ENCODE peak calls at places on chromosomes 6 and 20, in five cellular contexts. One of them, this sample, is unnamed.

GRCh38 chr6:83844170-83844569 is 9.0 kb upstream of the RIPPLY2 start:
- DNase-seq in OCI-LY7: no peak
- DNase-seq in PC-3: peak; percentile 30
- DNase-seq in GM23248: no peak
- DNase-seq in PC-9: no peak
- DNase-seq in this sample: no peak

GRCh38 chr6:47414517-47415167 is 62.9 kb upstream of the CD2AP start:
- DNase-seq in OCI-LY7: peak; percentile 60
- DNase-seq in PC-3: peak; percentile 54
- DNase-seq in PC-9: peak; percentile 55
- DNase-seq in GM23248: peak; percentile 72
- DNase-seq in this sample: no peak

GRCh38 chr6:33885121-33886057 is 81.6 kb upstream of the MLN start:
- DNase-seq in PC-3: peak; percentile 76
- DNase-seq in OCI-LY7: no peak
- DNase-seq in GM23248: peak; percentile 89
- DNase-seq in PC-9: no peak
- DNase-seq in this sample: peak; percentile 59

GRCh38 chr6:145836170-145836569 is 21.6 kb upstream of the FBXO30 start:
- DNase-seq in PC-3: peak; percentile 48
- DNase-seq in GM23248: peak; percentile 76
- DNase-seq in PC-9: no peak
- DNase-seq in OCI-LY7: no peak
- DNase-seq in this sample: no peak

GRCh38 chr6:12637960-12638641 is 78.5 kb upstream of the PHACTR1 start:
- DNase-seq in OCI-LY7: peak; percentile 27
- DNase-seq in PC-9: peak; percentile 63
- DNase-seq in GM23248: peak; percentile 88
- DNase-seq in PC-3: peak; percentile 80
- DNase-seq in this sample: peak; percentile 69

GRCh38 chr6:161242779-161243693 is 30.8 kb downstream of the AGPAT4 start:
- DNase-seq in PC-3: no peak
- DNase-seq in OCI-LY7: no peak
- DNase-seq in PC-9: no peak
- DNase-seq in GM23248: peak; percentile 95
- DNase-seq in this sample: no peak

GRCh38 chr6:98382246-98382645 is 452.1 kb upstream of the POU3F2 start:
- DNase-seq in PC-9: no peak
- DNase-seq in GM23248: no peak
- DNase-seq in OCI-LY7: no peak
- DNase-seq in PC-3: no peak
- DNase-seq in this sample: no peak

GRCh38 chr6:148179786-148180185 is 162.9 kb upstream of the SASH1 start:
- DNase-seq in PC-3: peak; percentile 64
- DNase-seq in GM23248: peak; percentile 69
- DNase-seq in PC-9: no peak
- DNase-seq in OCI-LY7: no peak
- DNase-seq in this sample: peak; percentile 10

GRCh38 chr6:47168176-47168575 is 126.0 kb upstream of the ADGRF1 start:
- DNase-seq in PC-3: peak; percentile 98
- DNase-seq in PC-9: peak; percentile 98
- DNase-seq in OCI-LY7: no peak
- DNase-seq in GM23248: peak; percentile 95
- DNase-seq in this sample: peak; percentile 84

GRCh38 chr6:124076336-124077048 is 272.8 kb downstream of the NKAIN2 start:
- DNase-seq in OCI-LY7: no peak
- DNase-seq in PC-9: no peak
- DNase-seq in GM23248: no peak
- DNase-seq in PC-3: no peak
- DNase-seq in this sample: no peak

GRCh38 chr6:139150915-139151314 is 16.0 kb downstream of the HECA start:
- DNase-seq in PC-3: no peak
- DNase-seq in PC-9: no peak
- DNase-seq in GM23248: no peak
- DNase-seq in OCI-LY7: no peak
- DNase-seq in this sample: no peak

GRCh38 chr20:59515013-59515905 is 89.1 kb upstream of the PHACTR3 start:
- DNase-seq in OCI-LY7: peak; percentile 4
- DNase-seq in PC-9: peak; percentile 42
- DNase-seq in GM23248: peak; percentile 85
- DNase-seq in PC-3: peak; percentile 78
- DNase-seq in this sample: peak; percentile 47

GRCh38 chr6:28355743-28356665 is 6.3 kb downstream of the ZKSCAN3 start:
- DNase-seq in OCI-LY7: peak; percentile 62
- DNase-seq in PC-3: peak; percentile 95
- DNase-seq in PC-9: peak; percentile 80
- DNase-seq in GM23248: peak; percentile 91
- DNase-seq in this sample: peak; percentile 72

GRCh38 chr6:136598048-136598447 is 47.8 kb upstream of the MAP7 start:
- DNase-seq in PC-3: no peak
- DNase-seq in PC-9: no peak
- DNase-seq in OCI-LY7: no peak
- DNase-seq in GM23248: no peak
- DNase-seq in this sample: no peak

GRCh38 chr20:11949711-11950110 is 32.0 kb downstream of the BTBD3 start:
- DNase-seq in OCI-LY7: no peak
- DNase-seq in GM23248: no peak
- DNase-seq in PC-3: no peak
- DNase-seq in PC-9: no peak
- DNase-seq in this sample: no peak

GRCh38 chr6:25122001-25122400 is 157.2 kb upstream of the CARMIL1 start:
- DNase-seq in PC-9: no peak
- DNase-seq in PC-3: no peak
- DNase-seq in GM23248: peak; percentile 54
- DNase-seq in OCI-LY7: no peak
- DNase-seq in this sample: no peak

GRCh38 chr6:135901776-135902524 is 50.4 kb downstream of the PDE7B start:
- DNase-seq in PC-3: no peak
- DNase-seq in GM23248: peak; percentile 94
- DNase-seq in PC-9: no peak
- DNase-seq in OCI-LY7: no peak
- DNase-seq in this sample: no peak

GRCh38 chr20:61120595-61121515 is 131.2 kb upstream of the CDH4 start:
- DNase-seq in PC-9: peak; percentile 53
- DNase-seq in GM23248: peak; percentile 79
- DNase-seq in PC-3: peak; percentile 35
- DNase-seq in OCI-LY7: peak; percentile 30
- DNase-seq in this sample: no peak

GRCh38 chr6:137269803-137270202 is 50.6 kb upstream of the IFNGR1 start:
- DNase-seq in OCI-LY7: no peak
- DNase-seq in PC-9: peak; percentile 25
- DNase-seq in GM23248: no peak
- DNase-seq in PC-3: no peak
- DNase-seq in this sample: no peak

DNA sequence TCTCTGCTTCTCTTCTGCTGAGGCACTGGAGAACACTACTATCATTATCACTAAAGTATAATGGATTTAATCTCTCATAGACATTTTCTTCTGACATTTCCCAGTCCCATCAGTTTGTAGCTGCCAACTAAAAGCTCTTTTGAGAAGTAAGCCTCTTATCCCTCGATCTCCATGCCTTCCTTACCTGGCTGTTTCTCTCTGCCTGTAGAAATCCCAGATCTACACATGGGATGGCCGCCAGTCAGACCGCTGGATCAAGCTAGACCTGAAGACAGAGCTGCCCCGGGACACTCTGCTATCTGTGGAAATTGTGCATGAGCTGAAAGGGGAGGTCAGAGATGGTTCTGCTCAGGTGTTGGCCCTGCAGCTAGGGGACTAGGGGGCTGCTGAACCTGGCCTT is 25.4 kb downstream of the CCDC167 start:
- DNase-seq in PC-9: no peak
- DNase-seq in OCI-LY7: no peak
- DNase-seq in GM23248: no peak
- DNase-seq in PC-3: no peak
- DNase-seq in this sample: no peak
- H3K36me3 ChIP-seq in PC-9: peaks cover 9% of the 10 kb centered on the region
- H3K36me3 ChIP-seq in OCI-LY7: peaks cover 89% of the 10 kb centered on the region
- H3K36me3 ChIP-seq in GM23248: peaks cover 18% of the 10 kb centered on the region
- H3K36me3 ChIP-seq in PC-3: peaks cover 37% of the 10 kb centered on the region
- H3K36me3 ChIP-seq in this sample: peaks cover 15% of the 10 kb centered on the region

GRCh38 chr6:44503471-44503870 is 116.0 kb downstream of the CDC5L start:
- DNase-seq in OCI-LY7: no peak
- DNase-seq in PC-3: no peak
- DNase-seq in GM23248: no peak
- DNase-seq in PC-9: no peak
- DNase-seq in this sample: no peak
- H3K9me2 ChIP-seq in OCI-LY7: no peaks in the 10 kb centered on the region
- H3K9me2 ChIP-seq in PC-3: peaks cover 4% of the 10 kb centered on the region
- H3K9me2 ChIP-seq in GM23248: no peaks in the 10 kb centered on the region
- H3K9me2 ChIP-seq in PC-9: no peaks in the 10 kb centered on the region
- H3K9me2 ChIP-seq in this sample: no peaks in the 10 kb centered on the region

GRCh38 chr6:15473741-15474161 is 189.1 kb downstream of the DTNBP1 start:
- DNase-seq in PC-3: peak; percentile 24
- DNase-seq in PC-9: no peak
- DNase-seq in GM23248: peak; percentile 88
- DNase-seq in OCI-LY7: no peak
- DNase-seq in this sample: no peak

GRCh38 chr6:15475261-15475660 is 187.6 kb downstream of the DTNBP1 start:
- DNase-seq in PC-9: no peak
- DNase-seq in PC-3: no peak
- DNase-seq in OCI-LY7: peak; percentile 5
- DNase-seq in GM23248: no peak
- DNase-seq in this sample: no peak

GRCh38 chr6:15472626-15473025 is 190.2 kb downstream of the DTNBP1 start:
- DNase-seq in GM23248: no peak
- DNase-seq in PC-9: no peak
- DNase-seq in PC-3: no peak
- DNase-seq in OCI-LY7: no peak
- DNase-seq in this sample: no peak

GRCh38 chr6:15474196-15474595 is 188.6 kb downstream of the DTNBP1 start:
- DNase-seq in GM23248: peak; percentile 90
- DNase-seq in PC-9: peak; percentile 79
- DNase-seq in OCI-LY7: no peak
- DNase-seq in PC-3: no peak
- DNase-seq in this sample: no peak

GRCh38 chr6:15473174-15473573 is 189.7 kb downstream of the DTNBP1 start:
- DNase-seq in GM23248: no peak
- DNase-seq in OCI-LY7: no peak
- DNase-seq in PC-3: no peak
- DNase-seq in PC-9: no peak
- DNase-seq in this sample: no peak
- H3K36me3 ChIP-seq in GM23248: peaks cover 4% of the 10 kb centered on the region
- H3K36me3 ChIP-seq in OCI-LY7: peaks cover 6% of the 10 kb centered on the region
- H3K36me3 ChIP-seq in PC-3: peaks cover 8% of the 10 kb centered on the region
- H3K36me3 ChIP-seq in PC-9: no peaks in the 10 kb centered on the region
- H3K36me3 ChIP-seq in this sample: no peaks in the 10 kb centered on the region

GRCh38 chr6:114874384-114874783 is 531.6 kb upstream of the HS3ST5 start:
- DNase-seq in PC-3: no peak
- DNase-seq in PC-9: no peak
- DNase-seq in OCI-LY7: no peak
- DNase-seq in GM23248: no peak
- DNase-seq in this sample: no peak
- H3K9me2 ChIP-seq in PC-3: no peaks in the 10 kb centered on the region
- H3K9me2 ChIP-seq in PC-9: no peaks in the 10 kb centered on the region
- H3K9me2 ChIP-seq in OCI-LY7: no peaks in the 10 kb centered on the region
- H3K9me2 ChIP-seq in GM23248: no peaks in the 10 kb centered on the region
- H3K9me2 ChIP-seq in this sample: no peaks in the 10 kb centered on the region

GRCh38 chr20:41076776-41077175 is 48.2 kb downstream of the TOP1 start:
- DNase-seq in GM23248: no peak
- DNase-seq in PC-3: no peak
- DNase-seq in PC-9: no peak
- DNase-seq in OCI-LY7: no peak
- DNase-seq in this sample: no peak
- H3K36me3 ChIP-seq in GM23248: peaks cover 37% of the 10 kb centered on the region
- H3K36me3 ChIP-seq in PC-3: peaks cover 61% of the 10 kb centered on the region
- H3K36me3 ChIP-seq in PC-9: peaks cover 43% of the 10 kb centered on the region
- H3K36me3 ChIP-seq in OCI-LY7: peaks cover 97% of the 10 kb centered on the region
- H3K36me3 ChIP-seq in this sample: peaks cover 38% of the 10 kb centered on the region

GRCh38 chr20:22791877-22792525 is 207.6 kb upstream of the FOXA2 start:
- DNase-seq in PC-9: peak; percentile 71
- DNase-seq in GM23248: no peak
- DNase-seq in PC-3: peak; percentile 87
- DNase-seq in OCI-LY7: no peak
- DNase-seq in this sample: no peak
- H3K9me2 ChIP-seq in PC-9: no peaks in the 10 kb centered on the region
- H3K9me2 ChIP-seq in GM23248: no peaks in the 10 kb centered on the region
- H3K9me2 ChIP-seq in PC-3: no peaks in the 10 kb centered on the region
- H3K9me2 ChIP-seq in OCI-LY7: no peaks in the 10 kb centered on the region
- H3K9me2 ChIP-seq in this sample: no peaks in the 10 kb centered on the region

GRCh38 chr20:62175711-62176110 is 7.1 kb upstream of the MTG2 start:
- DNase-seq in PC-3: no peak
- DNase-seq in GM23248: no peak
- DNase-seq in PC-9: no peak
- DNase-seq in OCI-LY7: no peak
- DNase-seq in this sample: no peak

GRCh38 chr20:62178316-62179161 is 4.3 kb upstream of the MTG2 start:
- DNase-seq in PC-3: no peak
- DNase-seq in GM23248: no peak
- DNase-seq in PC-9: no peak
- DNase-seq in OCI-LY7: no peak
- DNase-seq in this sample: no peak

GRCh38 chr20:62174870-62175624 is 7.8 kb upstream of the MTG2 start:
- DNase-seq in PC-9: no peak
- DNase-seq in GM23248: no peak
- DNase-seq in PC-3: no peak
- DNase-seq in OCI-LY7: no peak
- DNase-seq in this sample: no peak

GRCh38 chr20:62177307-62177706 is 5.5 kb upstream of the MTG2 start:
- DNase-seq in PC-3: no peak
- DNase-seq in OCI-LY7: no peak
- DNase-seq in GM23248: no peak
- DNase-seq in PC-9: no peak
- DNase-seq in this sample: no peak

GRCh38 chr20:62176866-62177265 is 6.0 kb upstream of the MTG2 start:
- DNase-seq in GM23248: no peak
- DNase-seq in PC-9: no peak
- DNase-seq in PC-3: no peak
- DNase-seq in OCI-LY7: no peak
- DNase-seq in this sample: no peak
- H3K36me3 ChIP-seq in GM23248: peaks cover 7% of the 10 kb centered on the region
- H3K36me3 ChIP-seq in PC-9: peaks cover 7% of the 10 kb centered on the region
- H3K36me3 ChIP-seq in PC-3: peaks cover 4% of the 10 kb centered on the region
- H3K36me3 ChIP-seq in OCI-LY7: peaks cover 4% of the 10 kb centered on the region
- H3K36me3 ChIP-seq in this sample: peaks cover 8% of the 10 kb centered on the region

GRCh38 chr6:62371840-62372239 is 85.8 kb upstream of the KHDRBS2 start:
- DNase-seq in PC-9: no peak
- DNase-seq in OCI-LY7: no peak
- DNase-seq in PC-3: peak; percentile 2
- DNase-seq in GM23248: no peak
- DNase-seq in this sample: no peak
- H3K9me2 ChIP-seq in PC-9: no peaks in the 10 kb centered on the region
- H3K9me2 ChIP-seq in OCI-LY7: no peaks in the 10 kb centered on the region
- H3K9me2 ChIP-seq in PC-3: no peaks in the 10 kb centered on the region
- H3K9me2 ChIP-seq in GM23248: no peaks in the 10 kb centered on the region
- H3K9me2 ChIP-seq in this sample: no peaks in the 10 kb centered on the region

DNA sequence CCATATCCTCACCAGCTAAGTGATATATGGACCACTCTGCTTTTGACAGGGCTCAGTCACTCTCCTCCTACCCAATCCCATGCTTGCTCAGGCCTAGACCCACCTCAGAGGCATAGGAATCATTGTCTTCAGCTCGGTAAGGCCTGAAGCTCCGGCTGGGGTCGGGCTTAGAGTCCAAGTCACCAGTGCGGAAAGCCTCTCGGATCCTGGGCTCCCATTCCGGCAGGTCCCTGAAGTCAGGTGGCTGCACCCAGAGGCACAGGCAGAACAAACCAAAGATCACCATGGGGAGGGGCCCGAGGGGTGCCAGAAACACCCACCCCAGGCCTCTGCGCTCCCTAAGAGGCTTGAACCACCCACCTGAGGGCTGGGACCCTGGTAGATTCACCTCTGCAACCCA is 39.0 kb upstream of the DSN1 start:
- DNase-seq in PC-3: no peak
- DNase-seq in GM23248: no peak
- DNase-seq in OCI-LY7: no peak
- DNase-seq in PC-9: no peak
- DNase-seq in this sample: no peak
- H3K36me3 ChIP-seq in PC-3: peaks cover 22% of the 10 kb centered on the region
- H3K36me3 ChIP-seq in GM23248: peaks cover 20% of the 10 kb centered on the region
- H3K36me3 ChIP-seq in OCI-LY7: peaks cover 14% of the 10 kb centered on the region
- H3K36me3 ChIP-seq in PC-9: no peaks in the 10 kb centered on the region
- H3K36me3 ChIP-seq in this sample: peaks cover 9% of the 10 kb centered on the region